ENCODE peak calls at places on chromosomes 5 and 9, in ten cellular contexts. A is A549, V is AG09309, K is SK-N-SH, X is dorsolateral prefrontal cortex, N is esophagus squamous epithelium, U is brain microvascular endothelial cell, E is HFF-Myc, O is PC-3, H is tibial artery. D is an unnamed sample.

GRCh38 chr9:107973451-107973850 is 483.9 kb upstream of the KLF4 start:
- DNase-seq in H (no peak), K (no peak), N (no peak), E (no peak), U (no peak), V (no peak), X (no peak), O (no peak), A (no peak), D (no peak)

GRCh38 chr9:129889936-129890717 is 54.9 kb downstream of the USP20 start:
- DNase-seq in H (no peak), A (no peak), O (no peak), E (no peak), K (no peak), N (no peak), U (no peak), X (no peak), V (no peak), D (no peak)

GRCh38 chr9:69001921-69002320 is 12.0 kb downstream of the PRKACG start:
- DNase-seq in X (no peak), V (no peak), K (no peak), H (no peak), O (no peak), E (no peak), A (no peak), U (no peak), N (no peak), D (no peak)

GRCh38 chr5:150295172-150295611 is 5.6 kb upstream of the CAMK2A start:
- DNase-seq in O (peak), V (peak), K (no peak), U (peak), N (no peak), A (peak), H (no peak), E (no peak), X (no peak), D (no peak)

GRCh38 chr9:111914749-111915424 is 18.3 kb downstream of the UGCG start:
- DNase-seq in K (peak), X (no peak), V (no peak), A (no peak), E (no peak), O (no peak), H (no peak), N (no peak), U (no peak), D (no peak)

GRCh38 chr9:19102181-19102630 is 498 bp downstream of the HAUS6 start:
- DNase-seq in O (peak), A (no peak), V (no peak), N (no peak), K (peak), U (no peak), E (no peak), H (no peak), X (no peak), D (no peak)

GRCh38 chr9:134240371-134240770 is 76.0 kb upstream of the RNU6ATAC start:
- DNase-seq in O (no peak), V (no peak), K (no peak), H (no peak), X (no peak), N (no peak), E (no peak), A (no peak), U (no peak), D (no peak)

GRCh38 chr5:124718376-124718775 is 28.1 kb downstream of the ZNF608 start:
- DNase-seq in O (peak), V (no peak), K (peak), X (no peak), A (no peak), H (no peak), U (no peak), N (no peak), E (no peak), D (no peak)

GRCh38 chr9:88313364-88314220 is 74.7 kb upstream of the SPIN1 start:
- DNase-seq in V (no peak), H (no peak), U (no peak), O (no peak), N (no peak), E (no peak), K (no peak), A (no peak), X (no peak), D (no peak)

GRCh38 chr5:113186061-113186460 is 209.5 kb downstream of the DCP2 start:
- DNase-seq in V (no peak), N (no peak), X (no peak), O (no peak), H (no peak), U (no peak), A (no peak), K (no peak), E (no peak), D (no peak)

GRCh38 chr5:140131967-140132409 is 6.3 kb downstream of the IGIP start:
- DNase-seq in A (peak), U (peak), O (peak), N (no peak), H (no peak), X (no peak), V (peak), K (no peak), E (peak), D (no peak)

GRCh38 chr5:140134277-140134935 is 8.7 kb downstream of the IGIP start:
- DNase-seq in U (no peak), V (no peak), X (no peak), N (no peak), E (no peak), O (no peak), K (no peak), H (no peak), A (no peak), D (no peak)

GRCh38 chr5:140128376-140128775 is 2.6 kb downstream of the IGIP start:
- DNase-seq in O (no peak), K (no peak), V (no peak), U (no peak), H (no peak), X (no peak), A (no peak), E (no peak), N (no peak), D (no peak)

GRCh38 chr5:140133514-140134167 is 7.9 kb downstream of the IGIP start:
- DNase-seq in O (no peak), V (no peak), N (no peak), K (no peak), U (no peak), A (no peak), H (no peak), X (no peak), E (no peak), D (no peak)

GRCh38 chr5:140130949-140131733 is 5.4 kb downstream of the IGIP start:
- DNase-seq in N (no peak), U (no peak), H (no peak), E (no peak), A (no peak), X (no peak), V (no peak), O (no peak), K (no peak), D (no peak)
- H3K4me3 ChIP-seq in N (no peak), U (no peak), H (no peak), E (no peak), A (no peak), X (no peak), V (no peak), O (no peak), K (no peak), D (no peak)

GRCh38 chr5:41794478-41794877 is 75.7 kb downstream of the OXCT1 start:
- DNase-seq in E (peak), X (no peak), A (peak), O (peak), V (peak), K (no peak), H (no peak), N (no peak), U (peak), D (no peak)
- H3K4me3 ChIP-seq in E (no peak), X (no peak), A (no peak), O (no peak), V (no peak), K (peak), H (no peak), N (no peak), U (no peak), D (no peak)

DNA sequence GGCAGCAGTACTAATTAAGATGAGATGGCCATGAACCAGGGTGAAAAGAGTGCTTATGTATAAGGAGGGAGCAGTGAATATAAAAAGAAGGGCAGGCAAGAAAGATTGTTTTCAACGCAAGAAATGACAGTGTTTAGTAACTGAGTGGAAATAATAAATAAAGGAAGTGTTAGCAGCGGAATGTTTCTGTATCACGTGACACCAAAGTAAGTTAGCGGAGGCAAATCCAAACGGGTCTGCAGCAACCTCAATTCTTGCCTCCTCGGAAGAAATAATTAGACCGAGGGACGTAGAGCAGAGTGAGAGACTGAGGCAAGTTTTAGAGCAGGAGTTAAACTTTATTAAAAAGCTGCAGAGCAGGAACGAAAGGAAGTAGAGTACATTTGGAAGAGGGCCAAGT is 15.4 kb upstream of the GAS1 start:
- DNase-seq in N (no peak), X (no peak), A (no peak), O (no peak), V (no peak), E (no peak), H (no peak), K (no peak), U (no peak), D (no peak)
- H3K4me3 ChIP-seq in N (no peak), X (no peak), A (no peak), O (no peak), V (no peak), E (no peak), H (no peak), K (no peak), U (no peak), D (no peak)

GRCh38 chr5:191036-191948 is at the start of gene LRRC14B:
- DNase-seq in H (no peak), A (no peak), U (no peak), V (no peak), K (no peak), X (no peak), O (no peak), E (no peak), N (no peak), D (peak)
- H3K4me3 ChIP-seq in H (peak), A (no peak), U (no peak), V (no peak), K (no peak), X (peak), O (no peak), E (no peak), N (no peak), D (peak)

DNA sequence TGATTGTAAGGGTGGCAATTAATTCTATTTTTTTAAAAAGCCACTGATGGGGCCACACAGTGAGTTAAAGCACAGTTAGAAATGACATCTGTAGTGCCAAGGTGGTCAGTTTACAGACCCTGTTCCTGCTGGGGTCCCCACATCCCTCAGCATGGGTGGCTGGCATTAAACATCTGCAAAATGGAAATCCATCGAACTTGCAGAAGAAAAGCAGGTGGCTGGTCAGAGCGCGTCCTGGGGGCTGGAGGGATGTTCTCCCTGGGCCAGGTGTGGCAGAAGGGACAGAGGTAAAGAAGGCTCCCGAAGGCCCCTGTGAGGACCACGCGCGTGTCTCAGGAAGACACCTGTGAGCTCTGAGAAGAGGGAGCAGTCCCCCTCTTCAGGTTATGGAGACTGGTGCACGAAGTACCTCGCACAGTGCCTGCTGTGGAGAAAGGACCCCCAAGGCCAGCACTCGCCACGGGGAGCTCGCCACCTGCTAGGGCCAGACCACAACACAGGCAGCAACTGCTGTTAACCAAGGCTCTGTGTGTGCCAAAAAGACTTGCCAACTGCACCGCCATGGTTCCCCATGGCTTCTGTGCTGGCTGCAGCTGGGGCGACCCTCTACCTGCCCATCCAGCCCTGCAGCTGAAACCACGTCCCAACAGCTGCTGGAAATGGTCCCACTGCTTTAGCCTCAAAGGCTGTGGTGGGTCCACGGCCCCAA is 65.2 kb downstream of the RASGEF1C start:
- DNase-seq in N (no peak), A (no peak), K (no peak), O (no peak), V (no peak), X (no peak), E (no peak), H (no peak), U (no peak), D (no peak)
- H3K4me3 ChIP-seq in N (no peak), A (no peak), K (no peak), O (no peak), V (no peak), X (no peak), E (no peak), H (no peak), U (no peak), D (no peak)

DNA sequence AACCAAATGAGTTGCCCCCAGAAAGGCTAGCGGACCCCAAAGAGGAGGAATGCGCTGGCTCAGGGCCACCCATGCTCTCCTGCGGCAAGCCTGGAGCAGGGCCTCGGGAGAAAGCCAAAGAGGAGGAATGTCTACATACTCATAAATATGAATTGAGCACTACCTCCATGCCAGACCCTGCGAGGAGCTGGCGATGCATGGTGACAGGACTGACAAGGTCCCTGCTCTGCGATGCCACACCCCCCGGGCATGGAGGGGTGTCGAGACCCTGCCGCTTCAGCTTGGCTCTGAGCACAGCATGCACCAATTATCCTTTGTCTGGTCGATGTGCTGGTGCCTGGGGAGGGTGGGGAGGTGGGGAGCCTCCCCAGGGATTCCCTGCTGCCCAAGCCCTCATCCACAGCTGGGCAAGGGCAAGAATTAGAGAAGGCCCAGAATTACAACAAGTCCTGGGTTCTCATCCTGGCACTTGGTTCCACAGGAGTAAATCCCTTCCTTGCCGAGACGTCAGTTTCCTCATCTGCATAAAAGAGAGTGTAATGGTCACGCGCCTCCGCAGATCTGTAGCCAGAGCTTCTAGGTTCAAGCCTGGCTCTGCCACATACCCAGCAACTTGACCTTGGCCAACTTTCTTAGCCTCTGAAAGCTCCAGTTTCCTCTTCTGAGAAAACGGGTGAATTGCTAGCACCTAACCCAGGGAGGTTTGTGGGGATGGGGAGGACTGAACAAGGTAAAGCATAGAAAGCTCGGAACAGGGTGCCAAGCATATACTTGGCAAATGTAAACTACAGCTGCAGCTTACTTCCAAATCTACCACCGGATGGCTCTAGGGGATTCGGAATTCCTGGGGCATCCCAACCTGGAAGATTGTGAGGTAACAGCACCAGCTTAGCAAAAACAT is 74.3 kb downstream of the FAM114A2 start:
- DNase-seq in E (no peak), V (no peak), A (no peak), N (no peak), K (peak), O (no peak), X (no peak), H (no peak), U (no peak), D (no peak)
- H3K4me3 ChIP-seq in E (no peak), V (no peak), A (no peak), N (no peak), K (peak), O (no peak), X (peak), H (no peak), U (peak), D (peak)

DNA sequence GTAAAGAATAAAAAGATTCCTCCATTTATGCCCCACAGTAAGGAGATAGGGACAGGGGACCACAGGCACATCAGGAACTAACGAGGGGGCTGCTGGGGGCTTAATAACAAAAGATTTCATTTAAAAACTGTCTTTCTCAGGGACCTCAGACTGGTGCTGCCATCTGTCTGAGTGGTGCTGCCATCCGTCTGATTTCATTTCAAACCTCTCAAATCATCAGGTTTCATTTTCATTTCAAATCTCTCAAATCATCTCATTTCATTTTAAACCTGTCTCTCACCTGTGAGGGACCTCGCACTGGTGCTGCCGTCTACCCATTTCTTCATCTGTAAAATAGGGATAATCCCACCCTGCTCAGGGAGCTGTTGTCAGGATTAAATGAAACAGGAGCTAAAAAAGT is 45.9 kb downstream of the ADRA1B start:
- DNase-seq in E (no peak), X (no peak), A (no peak), O (no peak), U (no peak), H (no peak), K (no peak), V (no peak), N (no peak), D (no peak)
- H3K4me3 ChIP-seq in E (no peak), X (no peak), A (no peak), O (no peak), U (no peak), H (no peak), K (no peak), V (no peak), N (no peak), D (no peak)